ENCODE peak calls at places on chromosomes 16 and 17, in four cellular contexts. O is IMR-90, K is left ventricle myocardium inferior, G is endothelial cell of umbilical vein. S is an unnamed sample.

GRCh38 chr17:73272906-73273218 is 11.2 kb upstream of the CPSF4L start:
- DNase-seq in O (no peak), K (no peak), G (no peak), S (no peak)

GRCh38 chr16:67884684-67885083 is at the start of gene NRN1L:
- DNase-seq in O (peak), K (peak), G (no peak), S (peak)

GRCh38 chr17:1228752-1229353 is 41.4 kb upstream of the BHLHA9 start:
- DNase-seq in O (no peak), K (no peak), G (no peak), S (no peak)

GRCh38 chr17:13702266-13702665 is 100.5 kb upstream of the HS3ST3A1 start:
- DNase-seq in O (peak), K (no peak), G (no peak), S (peak)

GRCh38 chr17:28334176-28334575 is 1.1 kb downstream of the IFT20 start:
- DNase-seq in O (peak), K (no peak), G (peak), S (no peak)

GRCh38 chr16:57091990-57092785 is at the start of gene CPNE2:
- DNase-seq in O (peak), K (peak), G (peak), S (no peak)

GRCh38 chr16:72938426-72939164 is 109.3 kb downstream of the ZFHX3 start:
- DNase-seq in O (peak), K (peak), G (peak), S (peak)

GRCh38 chr17:7029659-7030058 is 6.2 kb upstream of the SLC16A13 start:
- DNase-seq in O (no peak), K (no peak), G (peak), S (no peak)

GRCh38 chr16:57957396-57958392 is 13.2 kb downstream of the CNGB1 start:
- DNase-seq in O (no peak), K (no peak), G (no peak), S (no peak)

GRCh38 chr16:78770353-78771091 is 671.1 kb downstream of the WWOX start:
- DNase-seq in O (no peak), K (peak), G (no peak), S (no peak)

GRCh38 chr17:66506641-66507040 is 204.2 kb downstream of the PRKCA start:
- DNase-seq in O (peak), K (no peak), G (no peak), S (no peak)

GRCh38 chr17:77036136-77036840 is 104.5 kb upstream of the SEC14L1 start:
- DNase-seq in O (no peak), K (no peak), G (no peak), S (no peak)

GRCh38 chr17:27807567-27808470 is 7.5 kb upstream of the NOS2 start:
- DNase-seq in O (no peak), K (no peak), G (no peak), S (no peak)

GRCh38 chr16:87160752-87161337 is 156.3 kb downstream of the C16orf95 start:
- DNase-seq in O (no peak), K (no peak), G (no peak), S (no peak)

GRCh38 chr16:22764662-22765302 is 49.2 kb upstream of the HS3ST2 start:
- DNase-seq in O (no peak), K (no peak), G (no peak), S (no peak)

GRCh38 chr17:5425826-5426225 is 5.8 kb downstream of the RPAIN start:
- DNase-seq in O (no peak), K (no peak), G (no peak), S (no peak)

GRCh38 chr17:49707246-49707607 is 537 bp downstream of the SLC35B1 start:
- DNase-seq in O (no peak), K (no peak), G (peak), S (no peak)

GRCh38 chr17:31269597-31269996 is 27.4 kb downstream of the OMG start:
- DNase-seq in O (peak), K (no peak), G (peak), S (peak)

GRCh38 chr16:53518550-53519416 is 15.8 kb upstream of the AKTIP start:
- DNase-seq in O (peak), K (no peak), G (peak), S (no peak)

GRCh38 chr16:86224126-86224525 is 286.2 kb upstream of the FOXF1 start:
- DNase-seq in O (no peak), K (no peak), G (no peak), S (no peak)

GRCh38 chr16:12546918-12547607 is 256.6 kb downstream of the CPPED1 start:
- DNase-seq in O (peak), K (no peak), G (peak), S (no peak)

GRCh38 chr16:50708373-50709060 is 15.1 kb downstream of the NOD2 start:
- DNase-seq in O (no peak), K (no peak), G (no peak), S (no peak)

GRCh38 chr17:28446716-28447395 is 26.6 kb upstream of the SLC13A2 start:
- DNase-seq in O (no peak), K (no peak), G (no peak), S (no peak)

GRCh38 chr17:17109896-17110295 is 67.6 kb downstream of the MPRIP start:
- DNase-seq in O (no peak), K (no peak), G (no peak), S (no peak)

GRCh38 chr16:73289232-73289631 is 241.3 kb upstream of the ZFHX3 start:
- DNase-seq in O (no peak), K (no peak), G (no peak), S (no peak)

GRCh38 chr16:85535352-85536072 is 77.6 kb upstream of the GSE1 start:
- DNase-seq in O (no peak), K (no peak), G (no peak), S (no peak)

GRCh38 chr17:11898526-11899235 is 98.6 kb downstream of the ZNF18 start:
- DNase-seq in O (no peak), K (no peak), G (no peak), S (no peak)

GRCh38 chr17:56602292-56603130 is 9.0 kb downstream of the NOG start:
- DNase-seq in O (no peak), K (no peak), G (no peak), S (no peak)

GRCh38 chr17:3740611-3741073 is 16.9 kb downstream of the HASPIN start:
- DNase-seq in O (no peak), K (no peak), G (no peak), S (no peak)

GRCh38 chr16:88906535-88907105 is 40.2 kb upstream of the PABPN1L start:
- DNase-seq in O (no peak), K (no peak), G (no peak), S (no peak)

GRCh38 chr16:6889106-6889505 is 443.5 kb upstream of the RBFOX1 start:
- DNase-seq in O (no peak), K (no peak), G (no peak), S (no peak)

GRCh38 chr17:43517615-43518386 is 28.3 kb downstream of the ETV4 start:
- DNase-seq in O (peak), K (no peak), G (peak), S (peak)

GRCh38 chr16:87829123-87829980 is 40.0 kb downstream of the SLC7A5 start:
- DNase-seq in O (no peak), K (no peak), G (no peak), S (no peak)

GRCh38 chr17:13698832-13699231 is 97.1 kb upstream of the HS3ST3A1 start:
- DNase-seq in O (no peak), K (no peak), G (no peak), S (no peak)

GRCh38 chr16:82633964-82634600 is 7.3 kb downstream of the CDH13 start:
- DNase-seq in O (peak), K (no peak), G (peak), S (no peak)

DNA sequence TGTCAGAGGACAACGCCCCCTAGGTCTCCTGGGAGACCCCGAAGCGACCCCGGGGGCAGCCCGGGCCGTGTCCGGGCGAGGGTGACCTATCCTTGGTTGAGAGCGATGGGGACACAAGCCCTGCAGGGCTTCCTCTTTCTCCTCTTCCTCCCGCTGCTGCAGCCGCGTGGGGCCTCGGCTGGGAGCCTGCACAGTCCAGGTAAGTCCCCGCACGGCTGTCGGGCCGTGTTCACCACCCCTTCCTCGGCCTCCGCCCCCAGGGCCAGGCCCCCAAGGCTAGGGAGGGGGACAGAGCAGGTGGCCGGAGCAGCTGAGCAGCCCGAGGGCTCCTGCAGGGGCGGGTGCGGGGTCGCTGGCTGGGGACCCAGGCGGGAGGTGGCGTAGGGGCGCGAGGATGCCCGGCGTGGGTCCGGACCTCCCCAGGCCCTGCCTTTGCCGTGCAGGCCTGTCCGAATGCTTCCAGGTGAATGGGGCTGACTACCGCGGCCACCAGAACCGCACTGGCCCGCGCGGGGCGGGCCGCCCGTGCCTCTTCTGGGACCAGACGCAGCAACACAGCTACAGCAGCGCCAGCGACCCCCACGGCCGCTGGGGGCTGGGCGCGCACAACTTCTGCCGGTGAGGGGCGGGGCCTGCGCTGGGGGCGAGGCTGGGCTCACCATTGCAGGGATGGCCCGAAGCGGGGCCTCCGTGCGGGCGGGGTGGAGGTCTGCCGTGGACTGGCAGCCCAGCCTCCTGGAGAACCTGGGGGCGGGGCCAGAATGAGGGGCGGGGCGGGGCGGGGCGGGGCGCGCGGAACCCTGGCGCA is 545 bp downstream of the KREMEN2 start:
- DNase-seq in O (no peak), K (no peak), G (no peak), S (no peak)
- TF ChIP-seq CTCF in O (no peak), K (no peak), G (no peak), S (no peak)

DNA sequence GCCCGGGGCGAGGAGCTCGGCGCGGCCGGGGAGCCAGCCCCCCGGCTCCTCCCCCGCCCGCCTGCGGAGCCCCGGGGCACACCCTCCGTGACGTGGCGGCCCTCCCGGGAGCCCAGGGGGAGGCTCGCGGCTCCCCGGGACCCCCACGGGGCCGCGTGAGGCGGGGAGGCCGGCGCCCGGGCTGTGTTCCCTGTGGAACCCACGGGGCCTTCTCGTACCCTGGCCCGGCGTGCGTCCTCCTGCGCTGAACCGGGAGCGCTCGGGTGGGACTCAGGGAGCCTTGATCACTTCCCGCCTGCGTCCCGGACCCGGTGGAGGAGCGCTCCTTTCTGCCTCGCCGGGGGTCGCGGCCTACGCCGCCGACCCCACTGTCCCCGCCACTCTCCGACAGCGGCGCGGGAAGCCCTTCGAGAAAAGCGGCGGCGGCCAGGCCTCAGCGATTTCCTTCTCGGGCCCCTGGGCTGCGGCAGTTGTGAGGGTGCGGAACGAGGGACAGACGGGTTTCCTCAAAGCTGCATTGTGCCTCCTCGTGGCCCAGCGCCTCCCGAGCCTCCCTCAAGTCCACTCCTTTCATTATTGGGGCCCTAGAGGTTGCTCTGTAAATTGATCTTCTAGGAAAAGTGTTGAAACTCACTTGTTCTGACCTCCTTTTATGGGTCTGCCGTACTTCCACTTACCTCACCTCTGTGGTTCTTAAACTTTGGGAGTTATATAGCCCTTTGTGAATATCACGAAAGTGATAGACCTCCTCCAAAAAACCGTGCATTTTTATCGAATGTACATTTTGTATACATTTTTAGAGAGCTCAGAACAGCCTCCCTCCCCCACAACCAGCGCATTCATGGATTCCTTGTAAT is 597 bp downstream of the LIG3 start:
- DNase-seq in O (peak), K (peak), G (peak), S (peak)
- TF ChIP-seq CTCF in O (peak), K (peak), G (peak), S (peak)

GRCh38 chr17:79840204-79840988 is 1.2 kb upstream of the CBX4 start:
- DNase-seq in O (peak), K (peak), G (peak), S (no peak)
- TF ChIP-seq CTCF in O (peak), K (no peak), G (peak), S (no peak)

GRCh38 chr16:47511882-47512281 is 50.8 kb downstream of the PHKB start:
- DNase-seq in O (no peak), K (no peak), G (no peak), S (no peak)

GRCh38 chr16:47506800-47507199 is 45.7 kb downstream of the PHKB start:
- DNase-seq in O (no peak), K (no peak), G (no peak), S (no peak)

GRCh38 chr16:47504599-47504998 is 43.5 kb downstream of the PHKB start:
- DNase-seq in O (peak), K (no peak), G (no peak), S (no peak)

GRCh38 chr16:47503936-47504335 is 42.8 kb downstream of the PHKB start:
- DNase-seq in O (peak), K (no peak), G (peak), S (peak)

DNA sequence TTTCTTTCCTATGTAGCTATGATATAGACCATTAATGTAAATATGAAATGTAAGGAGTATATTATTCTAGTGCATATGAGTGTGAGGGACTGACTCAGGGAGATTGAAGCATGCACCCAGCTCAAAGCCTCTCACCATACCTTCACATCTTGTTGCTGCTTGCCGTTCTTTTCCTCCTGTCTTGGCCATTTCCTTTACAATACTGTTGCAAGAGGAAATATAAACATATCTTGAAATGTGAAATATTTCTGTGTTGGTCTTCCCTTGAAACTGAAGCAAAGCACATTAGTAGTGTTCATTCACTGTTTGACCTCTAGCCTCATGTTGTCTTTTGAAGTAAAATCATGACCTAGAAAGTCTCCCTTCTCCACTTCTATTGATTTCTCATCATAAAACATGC is 46.6 kb downstream of the PHKB start:
- DNase-seq in O (peak), K (no peak), G (peak), S (no peak)
- TF ChIP-seq CTCF in O (no peak), K (no peak), G (no peak), S (no peak)

GRCh38 chr17:42310281-42311156 is 22.2 kb downstream of the STAT5A start:
- DNase-seq in O (no peak), K (no peak), G (no peak), S (no peak)
- TF ChIP-seq CTCF in O (no peak), K (no peak), G (no peak), S (no peak)

GRCh38 chr16:64981568-64982281 is 140.1 kb downstream of the CDH11 start:
- DNase-seq in O (no peak), K (no peak), G (no peak), S (no peak)

GRCh38 chr16:64989050-64989449 is 132.8 kb downstream of the CDH11 start:
- DNase-seq in O (no peak), K (no peak), G (no peak), S (no peak)

GRCh38 chr16:64982581-64982980 is 139.3 kb downstream of the CDH11 start:
- DNase-seq in O (peak), K (no peak), G (no peak), S (no peak)

GRCh38 chr16:64983226-64983625 is 138.6 kb downstream of the CDH11 start:
- DNase-seq in O (no peak), K (no peak), G (no peak), S (no peak)

GRCh38 chr16:64983983-64984382 is 137.9 kb downstream of the CDH11 start:
- DNase-seq in O (peak), K (no peak), G (peak), S (peak)
- TF ChIP-seq CTCF in O (peak), K (peak), G (peak), S (peak)